ENCODE peak calls at places on chromosomes 16 and 17, in seven cellular contexts. One of them, this sample, is unnamed.

GRCh38 chr17:15930426-15930825 is 14.5 kb upstream of the ADORA2B start:
- DNase-seq in cardiac muscle cell: no peak
- DNase-seq in activated gamma-delta T cell treated with Interleukin-2 at 50 U/mL for 16 hours: no peak
- DNase-seq in T-helper 1 cell: no peak
- DNase-seq in HCT116: no peak
- DNase-seq in naive thymus-derived CD8-positive, alpha-beta T cell: no peak
- DNase-seq in left cardiac atrium: no peak
- DNase-seq in this sample: peak

GRCh38 chr17:56165017-56165720 is 11.9 kb downstream of the ANKFN1 start:
- DNase-seq in cardiac muscle cell: no peak
- DNase-seq in activated gamma-delta T cell treated with Interleukin-2 at 50 U/mL for 16 hours: no peak
- DNase-seq in T-helper 1 cell: no peak
- DNase-seq in naive thymus-derived CD8-positive, alpha-beta T cell: no peak
- DNase-seq in left cardiac atrium: no peak
- DNase-seq in HCT116: no peak
- DNase-seq in this sample: no peak

GRCh38 chr17:65514541-65514940 is 46.9 kb downstream of the AXIN2 start:
- DNase-seq in activated gamma-delta T cell treated with Interleukin-2 at 50 U/mL for 16 hours: no peak
- DNase-seq in T-helper 1 cell: no peak
- DNase-seq in naive thymus-derived CD8-positive, alpha-beta T cell: no peak
- DNase-seq in HCT116: no peak
- DNase-seq in left cardiac atrium: no peak
- DNase-seq in cardiac muscle cell: peak
- DNase-seq in this sample: no peak

GRCh38 chr16:84741351-84741791 is 41.6 kb downstream of the USP10 start:
- DNase-seq in left cardiac atrium: no peak
- DNase-seq in activated gamma-delta T cell treated with Interleukin-2 at 50 U/mL for 16 hours: no peak
- DNase-seq in T-helper 1 cell: no peak
- DNase-seq in naive thymus-derived CD8-positive, alpha-beta T cell: no peak
- DNase-seq in cardiac muscle cell: peak
- DNase-seq in HCT116: no peak
- DNase-seq in this sample: no peak

GRCh38 chr17:34852141-34852540 is 109.1 kb downstream of the CCT6B start:
- DNase-seq in activated gamma-delta T cell treated with Interleukin-2 at 50 U/mL for 16 hours: no peak
- DNase-seq in naive thymus-derived CD8-positive, alpha-beta T cell: no peak
- DNase-seq in cardiac muscle cell: no peak
- DNase-seq in HCT116: no peak
- DNase-seq in left cardiac atrium: no peak
- DNase-seq in T-helper 1 cell: no peak
- DNase-seq in this sample: no peak

GRCh38 chr17:81101614-81102306 is 63.5 kb upstream of the PVALEF start:
- DNase-seq in cardiac muscle cell: peak
- DNase-seq in HCT116: peak
- DNase-seq in activated gamma-delta T cell treated with Interleukin-2 at 50 U/mL for 16 hours: peak
- DNase-seq in left cardiac atrium: peak
- DNase-seq in naive thymus-derived CD8-positive, alpha-beta T cell: peak
- DNase-seq in T-helper 1 cell: peak
- DNase-seq in this sample: peak

GRCh38 chr16:81478876-81479496 is 34.4 kb downstream of the CMIP start:
- DNase-seq in cardiac muscle cell: no peak
- DNase-seq in T-helper 1 cell: no peak
- DNase-seq in activated gamma-delta T cell treated with Interleukin-2 at 50 U/mL for 16 hours: no peak
- DNase-seq in HCT116: no peak
- DNase-seq in naive thymus-derived CD8-positive, alpha-beta T cell: no peak
- DNase-seq in left cardiac atrium: peak
- DNase-seq in this sample: peak

GRCh38 chr17:76246080-76247066 is 6.1 kb upstream of the RNF157 start:
- DNase-seq in T-helper 1 cell: no peak
- DNase-seq in naive thymus-derived CD8-positive, alpha-beta T cell: peak
- DNase-seq in activated gamma-delta T cell treated with Interleukin-2 at 50 U/mL for 16 hours: no peak
- DNase-seq in left cardiac atrium: no peak
- DNase-seq in cardiac muscle cell: peak
- DNase-seq in HCT116: no peak
- DNase-seq in this sample: peak

GRCh38 chr16:86934581-86935322 is 356.4 kb downstream of the FOXL1 start:
- DNase-seq in cardiac muscle cell: no peak
- DNase-seq in HCT116: no peak
- DNase-seq in left cardiac atrium: no peak
- DNase-seq in naive thymus-derived CD8-positive, alpha-beta T cell: no peak
- DNase-seq in activated gamma-delta T cell treated with Interleukin-2 at 50 U/mL for 16 hours: no peak
- DNase-seq in T-helper 1 cell: no peak
- DNase-seq in this sample: no peak

This sample was measured in kidney.